ENCODE peak calls at places on chromosome 9, in seven cellular contexts. N is breast epithelium, G is heart left ventricle, U is PC-3, P is astrocyte, J is suprapubic skin, Q is AG09309. V is an unnamed sample.

GRCh38 chr9:86098793-86099694 is at the start of gene GOLM1:
- DNase-seq in J (peak), G (peak), P (peak), Q (no peak), N (no peak), U (peak), V (peak)

GRCh38 chr9:93820667-93821306 is 134.4 kb downstream of the BARX1 start:
- DNase-seq in G (no peak), N (no peak), J (peak), P (no peak), U (peak), Q (no peak), V (no peak)

GRCh38 chr9:14014744-14015143 is 299.2 kb downstream of the NFIB start:
- DNase-seq in P (no peak), J (no peak), U (no peak), N (no peak), Q (no peak), G (no peak), V (no peak)

GRCh38 chr9:105244996-105245719 is 707 bp downstream of the SLC44A1 start:
- DNase-seq in U (peak), N (peak), G (peak), J (peak), Q (no peak), P (no peak), V (peak)

GRCh38 chr9:113564804-113565237 is 101.3 kb downstream of the RGS3 start:
- DNase-seq in P (peak), G (peak), U (no peak), Q (no peak), J (peak), N (peak), V (peak)

GRCh38 chr9:131281119-131281965 is 5.0 kb upstream of the FAM78A start:
- DNase-seq in P (no peak), Q (no peak), J (no peak), N (no peak), U (no peak), G (no peak), V (no peak)

GRCh38 chr9:19660019-19660418 is 128.8 kb downstream of the SLC24A2 start:
- DNase-seq in J (no peak), Q (no peak), G (no peak), N (no peak), P (no peak), U (peak), V (no peak)

GRCh38 chr9:108549184-108549583 is 306.6 kb downstream of the ACTL7B start:
- DNase-seq in P (no peak), U (peak), N (no peak), Q (no peak), G (no peak), J (no peak), V (no peak)

GRCh38 chr9:106859957-106860715 is 2.8 kb upstream of the ZNF462 start:
- DNase-seq in P (peak), G (peak), N (peak), U (peak), Q (no peak), J (peak), V (peak)

GRCh38 chr9:91302831-91303230 is 58.9 kb downstream of the AUH start:
- DNase-seq in U (peak), N (no peak), J (no peak), G (no peak), Q (peak), P (peak), V (peak)

GRCh38 chr9:4486176-4486575 is 4.1 kb upstream of the SLC1A1 start:
- DNase-seq in U (no peak), Q (no peak), P (no peak), G (no peak), N (no peak), J (no peak), V (no peak)

GRCh38 chr9:942805-943580 is 33.5 kb upstream of the DMRT3 start:
- DNase-seq in G (no peak), P (no peak), U (no peak), Q (no peak), N (no peak), J (no peak), V (no peak)

DNA sequence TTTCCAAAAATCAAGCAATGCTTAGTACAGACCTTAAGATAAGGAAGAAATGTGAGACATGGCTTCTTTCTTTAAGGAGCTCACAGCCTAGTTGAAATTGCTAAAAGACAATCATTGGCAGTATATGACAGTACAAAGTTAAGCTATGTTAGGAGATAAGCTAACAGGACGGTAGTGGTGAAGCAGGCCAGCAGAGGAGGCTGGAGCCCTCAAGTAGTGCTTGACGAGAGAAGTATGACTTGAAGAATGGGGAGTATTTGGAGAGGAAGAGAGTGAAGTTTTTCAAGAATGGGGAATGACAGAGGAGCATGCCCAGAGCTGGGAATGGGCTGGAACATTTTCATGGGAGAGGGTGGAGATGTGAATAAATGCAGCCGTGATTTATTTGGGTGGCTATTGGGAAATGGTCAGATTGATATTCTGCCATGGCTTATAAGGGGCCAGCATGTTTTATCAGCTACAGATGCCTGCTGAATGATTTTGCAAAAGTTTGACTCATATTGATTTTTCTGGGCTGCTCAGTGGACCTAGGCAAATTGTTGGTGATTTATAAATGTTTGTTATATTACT is 43.7 kb downstream of the LURAP1L start:
- DNase-seq in Q (peak), N (no peak), G (no peak), P (peak), J (peak), U (peak), V (peak)
- TF ChIP-seq CTCF in Q (peak), N (no peak), G (no peak), P (no peak), J (no peak), U (no peak), V (peak)

DNA sequence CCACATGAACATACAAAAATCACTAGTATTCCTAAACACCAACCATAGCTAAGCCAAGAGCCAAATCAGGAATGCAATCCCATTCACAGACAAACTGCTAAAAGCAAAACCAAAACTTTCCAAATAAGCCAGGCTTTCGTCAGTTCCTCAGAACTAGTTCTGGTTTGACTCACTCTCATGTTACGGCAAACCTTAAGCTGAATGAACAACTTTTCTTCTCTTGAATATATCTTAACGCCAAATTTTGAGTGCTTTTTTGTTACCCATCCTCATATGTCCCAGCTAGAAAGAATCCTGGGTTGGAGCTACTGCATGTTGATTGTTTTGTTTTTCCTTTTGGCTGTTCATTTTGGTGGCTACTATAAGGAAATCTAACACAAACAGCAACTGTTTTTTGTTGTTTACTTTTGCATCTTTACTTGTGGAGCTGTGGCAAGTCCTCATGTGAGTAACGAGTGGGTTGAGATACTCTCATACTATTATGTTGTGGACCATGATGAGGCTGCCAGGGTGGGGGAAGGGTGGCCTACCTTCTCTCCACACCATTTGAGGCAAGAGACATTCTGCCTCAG is at the start of gene PDCD1LG2:
- DNase-seq in G (no peak), Q (peak), N (no peak), J (no peak), P (peak), U (peak), V (peak)
- H3K4me3 ChIP-seq in G (peak), Q (peak), N (peak), J (peak), P (peak), U (peak), V (peak)

DNA sequence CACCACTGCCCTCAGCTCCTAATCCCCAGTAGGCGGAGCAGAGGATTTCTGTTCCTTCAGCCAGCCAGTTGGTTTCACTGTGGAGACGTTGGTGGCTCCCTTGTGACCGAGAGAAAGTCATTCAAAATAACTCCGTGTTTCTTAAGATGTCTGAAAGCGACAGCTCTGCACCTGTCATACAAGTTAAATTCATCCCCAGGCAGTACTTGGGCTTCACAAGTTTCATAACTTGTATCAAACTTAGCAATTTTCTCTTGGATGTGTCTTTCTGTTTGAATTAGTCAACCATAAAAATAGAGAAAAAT is 410 bp upstream of the CDKN2B start:
- DNase-seq in P (no peak), Q (no peak), G (no peak), U (no peak), N (no peak), J (no peak), V (no peak)
- TF ChIP-seq CTCF in P (no peak), Q (peak), G (no peak), U (peak), N (no peak), J (no peak), V (peak)

GRCh38 chr9:134945509-134946275 is 28.0 kb upstream of the FCN1 start:
- DNase-seq in U (no peak), P (no peak), N (no peak), G (no peak), J (no peak), Q (no peak), V (no peak)
- H3K4me3 ChIP-seq in U (no peak), P (no peak), N (no peak), G (no peak), J (no peak), Q (no peak), V (no peak)

DNA sequence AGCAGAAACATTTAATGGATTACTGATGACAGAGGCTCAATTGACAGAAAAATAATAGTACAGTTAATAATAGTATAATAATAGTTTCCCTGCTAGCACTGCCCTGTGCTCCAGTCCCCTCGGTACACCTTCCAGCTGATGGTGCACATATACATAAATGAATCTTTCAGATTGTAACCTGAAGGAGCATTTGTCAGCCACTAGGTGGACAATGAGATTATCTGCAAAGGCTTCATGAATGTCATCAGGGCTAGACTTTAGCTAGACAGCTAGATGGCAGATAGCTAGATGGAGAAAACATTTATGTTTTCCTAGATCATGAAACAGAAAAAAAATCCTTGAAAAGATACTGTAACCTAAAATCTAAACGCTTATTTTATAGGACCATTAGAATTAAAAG is 304.4 kb upstream of the SMC2 start:
- DNase-seq in J (no peak), P (no peak), G (no peak), U (peak), Q (no peak), N (no peak), V (peak)
- TF ChIP-seq CTCF in J (no peak), P (peak), G (peak), U (peak), Q (no peak), N (no peak), V (peak)

DNA sequence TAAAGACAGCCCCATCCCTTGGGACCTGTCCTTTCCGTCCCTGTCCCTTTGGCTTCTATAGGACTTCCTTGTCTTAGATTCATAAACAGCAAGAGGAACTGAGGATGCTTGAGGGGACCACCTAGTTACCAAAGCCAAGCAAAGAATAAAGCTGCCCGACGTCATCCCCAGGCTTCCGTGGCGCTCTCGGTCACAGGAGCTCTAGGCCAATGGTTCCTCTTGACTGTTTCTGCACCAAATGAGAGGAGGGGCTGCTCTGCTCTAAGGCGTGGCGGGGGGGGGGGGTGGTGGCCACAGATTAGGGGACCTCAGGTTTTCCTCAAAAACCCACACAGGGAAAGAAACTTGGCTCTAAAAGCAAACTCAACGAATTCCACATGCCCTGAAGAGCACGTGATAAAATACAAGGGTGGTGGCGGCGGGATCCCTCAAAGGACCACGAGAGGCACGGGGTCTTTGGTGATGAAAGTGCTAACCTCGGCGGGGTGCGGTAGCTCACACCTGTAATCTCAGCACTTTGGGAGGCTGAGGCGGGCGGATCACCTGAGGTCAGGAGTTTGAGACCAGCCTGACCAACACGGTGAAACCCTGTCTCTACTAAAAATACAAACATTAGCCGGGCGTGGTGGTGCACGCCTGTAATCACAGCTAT is 53.7 kb downstream of the USP20 start:
- DNase-seq in Q (no peak), U (no peak), G (no peak), J (no peak), P (no peak), N (no peak), V (no peak)
- H3K4me3 ChIP-seq in Q (no peak), U (no peak), G (peak), J (peak), P (no peak), N (no peak), V (no peak)

GRCh38 chr9:34187891-34188240 is 9.0 kb downstream of the UBAP1 start:
- DNase-seq in N (no peak), G (no peak), P (no peak), J (no peak), Q (no peak), U (no peak), V (no peak)

GRCh38 chr9:34185778-34186551 is 7.1 kb downstream of the UBAP1 start:
- DNase-seq in U (peak), J (no peak), N (no peak), G (peak), P (peak), Q (peak), V (peak)

GRCh38 chr9:34195143-34195542 is 16.3 kb downstream of the UBAP1 start:
- DNase-seq in N (no peak), Q (no peak), U (no peak), J (no peak), P (no peak), G (no peak), V (no peak)

DNA sequence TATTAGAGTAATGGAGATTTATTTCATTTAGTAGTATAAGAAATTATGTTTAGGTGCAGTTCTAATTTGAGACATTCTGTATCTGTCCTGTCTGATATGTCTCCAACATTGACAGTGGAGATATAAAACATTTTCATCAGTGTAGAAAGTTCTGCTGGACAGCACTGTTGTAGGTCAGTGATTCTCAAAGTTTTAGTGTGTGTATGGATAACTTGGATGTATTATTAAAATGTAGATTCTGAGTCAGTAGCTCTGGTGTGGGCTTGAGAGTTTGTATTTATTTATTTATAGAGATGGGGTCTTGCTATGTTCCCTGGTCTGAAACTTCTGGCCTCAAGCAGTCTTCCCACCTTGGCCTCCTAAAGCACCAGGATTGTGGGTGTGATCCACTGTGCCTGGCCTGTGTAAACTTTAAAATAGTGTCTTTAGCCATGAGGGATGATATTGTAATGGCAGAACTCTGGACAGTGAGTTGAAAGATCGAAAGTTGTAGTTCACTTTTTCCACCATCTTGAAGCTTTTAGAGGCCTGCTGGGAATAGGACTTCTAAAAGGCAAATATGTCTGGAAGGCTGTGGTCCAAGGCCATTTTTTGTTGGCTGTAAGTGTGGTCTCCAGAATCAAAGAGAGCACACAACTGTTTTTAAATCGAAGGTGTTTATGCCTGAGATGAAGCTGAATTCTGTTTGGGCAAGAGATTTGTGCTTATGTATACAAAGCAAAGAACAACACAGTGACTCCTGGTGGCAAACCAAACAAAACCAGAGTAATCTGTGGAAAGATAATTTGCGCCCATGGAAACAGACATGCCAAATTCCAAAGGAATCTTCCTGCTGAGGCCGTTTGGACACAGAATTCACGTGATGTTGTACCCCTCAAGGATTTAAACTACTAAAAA is 12.4 kb downstream of the UBAP1 start:
- DNase-seq in U (peak), J (no peak), P (no peak), G (no peak), N (no peak), Q (no peak), V (peak)
- TF ChIP-seq CTCF in U (peak), J (no peak), P (peak), G (peak), N (no peak), Q (peak), V (peak)

GRCh38 chr9:135961811-135962695 is 880 bp upstream of the UBAC1 start:
- DNase-seq in N (no peak), U (peak), G (no peak), Q (no peak), P (no peak), J (no peak), V (no peak)
- H3K4me3 ChIP-seq in N (peak), U (peak), G (no peak), Q (no peak), P (no peak), J (peak), V (no peak)

GRCh38 chr9:38066167-38066906 is 2.7 kb downstream of the SHB start:
- DNase-seq in Q (no peak), G (no peak), U (peak), N (no peak), P (no peak), J (peak), V (no peak)
- TF ChIP-seq CTCF in Q (peak), G (peak), U (no peak), N (no peak), P (no peak), J (no peak), V (peak)

GRCh38 chr9:109779711-109780452 is at the start of gene PALM2AKAP2:
- DNase-seq in U (peak), P (peak), J (peak), G (peak), Q (no peak), N (no peak), V (peak)
- H3K4me3 ChIP-seq in U (peak), P (peak), J (peak), G (peak), Q (peak), N (peak), V (peak)

V was measured in fibroblast of pulmonary artery.